ENCODE peak calls at places on chromosome 19, in five cellular contexts. O is T-helper 2 cell, P is Right ventricle myocardium superior, L is D341Med, F is fibroblast of mammary gland. E is an unnamed sample.

GRCh38 chr19:31674503-31675186 is 325.4 kb upstream of the TSHZ3 start:
- DNase-seq in O (no peak), L (no peak), P (no peak), F (peak), E (no peak)

GRCh38 chr19:49210108-49210900 is 52.7 kb downstream of the TRPM4 start:
- DNase-seq in O (no peak), L (no peak), P (peak), F (peak), E (no peak)

GRCh38 chr19:2546128-2547032 is 70.5 kb downstream of the GADD45B start:
- DNase-seq in L (no peak), P (peak), O (no peak), F (peak), E (no peak)

GRCh38 chr19:5308471-5309437 is 31.9 kb downstream of the PTPRS start:
- DNase-seq in F (peak), O (no peak), L (peak), P (peak), E (peak)

GRCh38 chr19:30123109-30123508 is 181.1 kb downstream of the URI1 start:
- DNase-seq in L (no peak), O (no peak), P (no peak), F (no peak), E (no peak)

GRCh38 chr19:17411801-17412200 is 6.4 kb upstream of the BST2 start:
- DNase-seq in F (no peak), P (no peak), L (peak), O (no peak), E (no peak)

GRCh38 chr19:58361900-58362271 is 665 bp downstream of the ZNF497 start:
- DNase-seq in P (peak), F (peak), L (peak), O (peak), E (peak)

GRCh38 chr19:13959962-13960862 is 7.9 kb downstream of the DCAF15 start:
- DNase-seq in P (no peak), F (no peak), O (no peak), L (no peak), E (no peak)

GRCh38 chr19:18202759-18203407 is 959 bp downstream of the RAB3A start:
- DNase-seq in F (peak), P (no peak), L (peak), O (no peak), E (peak)

E was measured in HCEC 1CT.